ENCODE peak calls at places on chromosomes 2 and 18, in six cellular contexts. One of them, this sample, is unnamed.

GRCh38 chr18:10122116-10122515 is 208.3 kb downstream of the VAPA start:
- ATAC-seq in HepG2: no peak
- ATAC-seq in GM12878: no peak
- ATAC-seq in HCT116: no peak
- ATAC-seq in upper lobe of left lung: peak
- ATAC-seq in K562: peak
- ATAC-seq in this sample: peak

GRCh38 chr2:102187191-102188150 is 648 bp downstream of the IL1RL2 start:
- ATAC-seq in HepG2: no peak
- ATAC-seq in GM12878: no peak
- ATAC-seq in HCT116: no peak
- ATAC-seq in upper lobe of left lung: peak
- ATAC-seq in K562: no peak
- ATAC-seq in this sample: peak

GRCh38 chr2:33145459-33145858 is 198.7 kb downstream of the LTBP1 start:
- ATAC-seq in HepG2: no peak
- ATAC-seq in GM12878: no peak
- ATAC-seq in HCT116: no peak
- ATAC-seq in upper lobe of left lung: no peak
- ATAC-seq in K562: no peak
- ATAC-seq in this sample: peak

GRCh38 chr2:72085036-72085435 is 62.6 kb downstream of the CYP26B1 start:
- ATAC-seq in HepG2: peak
- ATAC-seq in GM12878: no peak
- ATAC-seq in HCT116: no peak
- ATAC-seq in upper lobe of left lung: no peak
- ATAC-seq in K562: no peak
- ATAC-seq in this sample: no peak

GRCh38 chr2:221465776-221466175 is 106.3 kb downstream of the EPHA4 start:
- ATAC-seq in HepG2: no peak
- ATAC-seq in GM12878: peak
- ATAC-seq in HCT116: no peak
- ATAC-seq in upper lobe of left lung: no peak
- ATAC-seq in K562: no peak
- ATAC-seq in this sample: no peak

GRCh38 chr2:109402980-109403840 is 210.6 kb downstream of the SEPTIN10 start:
- ATAC-seq in HepG2: no peak
- ATAC-seq in GM12878: peak
- ATAC-seq in HCT116: no peak
- ATAC-seq in upper lobe of left lung: no peak
- ATAC-seq in K562: no peak
- ATAC-seq in this sample: no peak

GRCh38 chr18:7953085-7953958 is 386.2 kb downstream of the PTPRM start:
- ATAC-seq in HepG2: no peak
- ATAC-seq in GM12878: peak
- ATAC-seq in HCT116: no peak
- ATAC-seq in upper lobe of left lung: no peak
- ATAC-seq in K562: no peak
- ATAC-seq in this sample: no peak

GRCh38 chr2:169006665-169007064 is 24.5 kb downstream of the ABCB11 start:
- ATAC-seq in HepG2: no peak
- ATAC-seq in GM12878: no peak
- ATAC-seq in HCT116: no peak
- ATAC-seq in upper lobe of left lung: no peak
- ATAC-seq in K562: no peak
- ATAC-seq in this sample: no peak

GRCh38 chr2:65361623-65362022 is 70.8 kb downstream of the SPRED2 start:
- ATAC-seq in HepG2: no peak
- ATAC-seq in GM12878: no peak
- ATAC-seq in HCT116: no peak
- ATAC-seq in upper lobe of left lung: no peak
- ATAC-seq in K562: no peak
- ATAC-seq in this sample: no peak

GRCh38 chr2:197137234-197137633 is 173.3 kb downstream of the ANKRD44 start:
- ATAC-seq in HepG2: no peak
- ATAC-seq in GM12878: no peak
- ATAC-seq in HCT116: no peak
- ATAC-seq in upper lobe of left lung: no peak
- ATAC-seq in K562: no peak
- ATAC-seq in this sample: no peak

GRCh38 chr2:8445580-8445979 is 236.3 kb upstream of the ID2 start:
- ATAC-seq in HepG2: no peak
- ATAC-seq in GM12878: peak
- ATAC-seq in HCT116: no peak
- ATAC-seq in upper lobe of left lung: no peak
- ATAC-seq in K562: no peak
- ATAC-seq in this sample: no peak

GRCh38 chr18:6943143-6943542 is 174.5 kb downstream of the LAMA1 start:
- ATAC-seq in HepG2: no peak
- ATAC-seq in GM12878: no peak
- ATAC-seq in HCT116: no peak
- ATAC-seq in upper lobe of left lung: no peak
- ATAC-seq in K562: no peak
- ATAC-seq in this sample: no peak

GRCh38 chr2:72989770-72990556 is 72.6 kb downstream of the EMX1 start:
- ATAC-seq in HepG2: no peak
- ATAC-seq in GM12878: no peak
- ATAC-seq in HCT116: no peak
- ATAC-seq in upper lobe of left lung: no peak
- ATAC-seq in K562: no peak
- ATAC-seq in this sample: no peak

GRCh38 chr2:218569038-218569431 is 396 bp downstream of the CNOT9 start:
- ATAC-seq in HepG2: peak
- ATAC-seq in GM12878: peak
- ATAC-seq in HCT116: peak
- ATAC-seq in upper lobe of left lung: peak
- ATAC-seq in K562: peak
- ATAC-seq in this sample: peak

GRCh38 chr18:23059541-23060465 is 75.5 kb upstream of the CABLES1 start:
- ATAC-seq in HepG2: no peak
- ATAC-seq in GM12878: no peak
- ATAC-seq in HCT116: no peak
- ATAC-seq in upper lobe of left lung: no peak
- ATAC-seq in K562: no peak
- ATAC-seq in this sample: no peak

GRCh38 chr2:179532890-179533289 is 268.3 kb upstream of the SESTD1 start:
- ATAC-seq in HepG2: peak
- ATAC-seq in GM12878: no peak
- ATAC-seq in HCT116: no peak
- ATAC-seq in upper lobe of left lung: no peak
- ATAC-seq in K562: no peak
- ATAC-seq in this sample: no peak

GRCh38 chr2:32384529-32384928 is 27.7 kb downstream of the BIRC6 start:
- ATAC-seq in HepG2: peak
- ATAC-seq in GM12878: no peak
- ATAC-seq in HCT116: no peak
- ATAC-seq in upper lobe of left lung: no peak
- ATAC-seq in K562: no peak
- ATAC-seq in this sample: no peak

GRCh38 chr2:21404827-21405625 is 281.3 kb downstream of the TDRD15 start:
- ATAC-seq in HepG2: no peak
- ATAC-seq in GM12878: no peak
- ATAC-seq in HCT116: no peak
- ATAC-seq in upper lobe of left lung: no peak
- ATAC-seq in K562: no peak
- ATAC-seq in this sample: no peak

GRCh38 chr2:120641366-120641771 is 94.3 kb upstream of the GLI2 start:
- ATAC-seq in HepG2: no peak
- ATAC-seq in GM12878: no peak
- ATAC-seq in HCT116: no peak
- ATAC-seq in upper lobe of left lung: no peak
- ATAC-seq in K562: no peak
- ATAC-seq in this sample: no peak

GRCh38 chr18:59833785-59834184 is 66.0 kb upstream of the PMAIP1 start:
- ATAC-seq in HepG2: no peak
- ATAC-seq in GM12878: peak
- ATAC-seq in HCT116: no peak
- ATAC-seq in upper lobe of left lung: no peak
- ATAC-seq in K562: no peak
- ATAC-seq in this sample: no peak

GRCh38 chr2:159873136-159873728 is 75.2 kb upstream of the CD302 start:
- ATAC-seq in HepG2: peak
- ATAC-seq in GM12878: peak
- ATAC-seq in HCT116: peak
- ATAC-seq in upper lobe of left lung: no peak
- ATAC-seq in K562: peak
- ATAC-seq in this sample: peak

GRCh38 chr2:225020157-225020864 is 22.0 kb downstream of the DOCK10 start:
- ATAC-seq in HepG2: no peak
- ATAC-seq in GM12878: peak
- ATAC-seq in HCT116: no peak
- ATAC-seq in upper lobe of left lung: no peak
- ATAC-seq in K562: no peak
- ATAC-seq in this sample: no peak

GRCh38 chr2:168466190-168466737 is 10.2 kb downstream of the CERS6 start:
- ATAC-seq in HepG2: peak
- ATAC-seq in GM12878: no peak
- ATAC-seq in HCT116: no peak
- ATAC-seq in upper lobe of left lung: no peak
- ATAC-seq in K562: peak
- ATAC-seq in this sample: no peak

GRCh38 chr2:108615480-108616090 is 81.3 kb downstream of the LIMS1 start:
- ATAC-seq in HepG2: no peak
- ATAC-seq in GM12878: no peak
- ATAC-seq in HCT116: no peak
- ATAC-seq in upper lobe of left lung: no peak
- ATAC-seq in K562: peak
- ATAC-seq in this sample: no peak

GRCh38 chr2:213015387-213016165 is 135.8 kb downstream of the IKZF2 start:
- ATAC-seq in HepG2: no peak
- ATAC-seq in GM12878: peak
- ATAC-seq in HCT116: no peak
- ATAC-seq in upper lobe of left lung: no peak
- ATAC-seq in K562: no peak
- ATAC-seq in this sample: no peak

GRCh38 chr2:101817488-101817887 is 120.0 kb downstream of the MAP4K4 start:
- ATAC-seq in HepG2: no peak
- ATAC-seq in GM12878: no peak
- ATAC-seq in HCT116: no peak
- ATAC-seq in upper lobe of left lung: no peak
- ATAC-seq in K562: no peak
- ATAC-seq in this sample: no peak

GRCh38 chr2:20351555-20352229 is 1.0 kb upstream of the PUM2 start:
- ATAC-seq in HepG2: peak
- ATAC-seq in GM12878: no peak
- ATAC-seq in HCT116: peak
- ATAC-seq in upper lobe of left lung: peak
- ATAC-seq in K562: peak
- ATAC-seq in this sample: no peak

GRCh38 chr18:44895176-44895798 is 214.6 kb downstream of the SETBP1 start:
- ATAC-seq in HepG2: peak
- ATAC-seq in GM12878: peak
- ATAC-seq in HCT116: no peak
- ATAC-seq in upper lobe of left lung: no peak
- ATAC-seq in K562: peak
- ATAC-seq in this sample: no peak

GRCh38 chr2:143740431-143740830 is 611.2 kb downstream of the ARHGAP15 start:
- ATAC-seq in HepG2: no peak
- ATAC-seq in GM12878: no peak
- ATAC-seq in HCT116: no peak
- ATAC-seq in upper lobe of left lung: no peak
- ATAC-seq in K562: no peak
- ATAC-seq in this sample: no peak
- TF ChIP-seq POLR2AphosphoS5 in HepG2: no peak
- TF ChIP-seq POLR2AphosphoS5 in GM12878: no peak
- TF ChIP-seq POLR2AphosphoS5 in HCT116: no peak
- TF ChIP-seq POLR2AphosphoS5 in upper lobe of left lung: no peak
- TF ChIP-seq POLR2AphosphoS5 in K562: no peak
- TF ChIP-seq POLR2AphosphoS5 in this sample: no peak

GRCh38 chr18:50849448-50849847 is 29.5 kb upstream of the ME2 start:
- ATAC-seq in HepG2: no peak
- ATAC-seq in GM12878: no peak
- ATAC-seq in HCT116: no peak
- ATAC-seq in upper lobe of left lung: no peak
- ATAC-seq in K562: no peak
- ATAC-seq in this sample: no peak
- H3K4me3 ChIP-seq in HepG2: no peak
- H3K4me3 ChIP-seq in GM12878: no peak
- H3K4me3 ChIP-seq in HCT116: no peak
- H3K4me3 ChIP-seq in upper lobe of left lung: no peak
- H3K4me3 ChIP-seq in K562: no peak
- H3K4me3 ChIP-seq in this sample: no peak

GRCh38 chr18:36850527-36851201 is 21.7 kb downstream of the KIAA1328 start:
- ATAC-seq in HepG2: no peak
- ATAC-seq in GM12878: peak
- ATAC-seq in HCT116: peak
- ATAC-seq in upper lobe of left lung: no peak
- ATAC-seq in K562: peak
- ATAC-seq in this sample: no peak
- TF ChIP-seq POLR2A in HepG2: no peak
- TF ChIP-seq POLR2A in GM12878: no peak
- TF ChIP-seq POLR2A in HCT116: no peak
- TF ChIP-seq POLR2A in upper lobe of left lung: no peak
- TF ChIP-seq POLR2A in K562: no peak
- TF ChIP-seq POLR2A in this sample: no peak

DNA sequence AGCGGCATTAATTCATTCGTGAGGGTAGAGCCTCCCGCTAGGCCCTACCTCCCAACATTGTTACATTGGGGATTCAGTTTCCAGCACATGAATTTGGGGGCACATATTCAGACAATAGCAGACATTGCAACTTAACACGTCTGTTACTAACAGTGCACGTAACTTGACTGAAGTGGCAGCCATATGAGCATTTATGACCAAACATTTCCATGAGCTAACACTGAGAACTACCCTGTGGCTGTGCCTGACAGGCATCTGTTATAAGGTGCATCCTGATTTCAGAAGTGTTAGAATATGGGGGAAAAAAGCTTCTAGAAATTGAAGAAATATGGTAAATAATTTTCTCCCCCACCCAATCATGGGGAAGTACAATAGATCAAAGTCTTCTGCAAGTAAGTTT is 24.5 kb downstream of the MALT1 start:
- ATAC-seq in HepG2: no peak
- ATAC-seq in GM12878: no peak
- ATAC-seq in HCT116: no peak
- ATAC-seq in upper lobe of left lung: no peak
- ATAC-seq in K562: no peak
- ATAC-seq in this sample: no peak
- TF ChIP-seq POLR2AphosphoS5 in HepG2: no peak
- TF ChIP-seq POLR2AphosphoS5 in GM12878: no peak
- TF ChIP-seq POLR2AphosphoS5 in HCT116: no peak
- TF ChIP-seq POLR2AphosphoS5 in upper lobe of left lung: no peak
- TF ChIP-seq POLR2AphosphoS5 in K562: no peak
- TF ChIP-seq POLR2AphosphoS5 in this sample: no peak